ENCODE peak calls at places on chromosome 10, in eight cellular contexts. F, C, I, K, V, E, A and O are unnamed samples.

GRCh38 chr10:107544706-107545520 is 380.4 kb upstream of the SORCS1 start:
- DNase-seq in V (no peak), C (no peak), E (no peak), A (no peak), K (no peak), F (no peak), I (no peak), O (no peak)

GRCh38 chr10:71985542-71986250 is 21.5 kb downstream of the CHST3 start:
- DNase-seq in V (no peak), A (no peak), F (no peak), C (no peak), I (no peak), E (no peak), K (no peak), O (peak; percentile 26)

GRCh38 chr10:3735175-3735574 is 49.8 kb downstream of the KLF6 start:
- DNase-seq in A (no peak), K (no peak), I (no peak), V (no peak), F (no peak), C (no peak), E (no peak), O (peak; percentile 40)

GRCh38 chr10:110919349-110919931 is at the start of gene SHOC2:
- DNase-seq in C (peak; percentile 99), A (peak; percentile 98), V (peak; percentile 90), K (peak; percentile 96), E (peak; percentile 98), F (no peak), I (peak; percentile 99), O (no peak)

GRCh38 chr10:110733256-110733952 is 89.3 kb downstream of the RBM20 start:
- DNase-seq in E (peak; percentile 85), A (no peak), C (no peak), I (no peak), F (no peak), K (no peak), V (no peak), O (peak; percentile 55)

GRCh38 chr10:13371879-13372470 is 23.9 kb upstream of the SEPHS1 start:
- DNase-seq in C (peak; percentile 37), I (peak; percentile 41), K (peak; percentile 46), A (peak; percentile 28), F (peak; percentile 2), E (peak; percentile 78), V (no peak), O (peak; percentile 60)

GRCh38 chr10:66717221-66717981 is 208.4 kb upstream of the LRRTM3 start:
- DNase-seq in E (peak; percentile 6), K (no peak), C (no peak), I (no peak), V (no peak), A (no peak), F (no peak), O (no peak)

GRCh38 chr10:123556049-123556448 is 110.1 kb upstream of the GPR26 start:
- DNase-seq in K (no peak), A (no peak), V (no peak), C (no peak), F (no peak), I (no peak), E (no peak), O (no peak)

GRCh38 chr10:110141747-110142625 is 65.4 kb upstream of the MXI1 start:
- DNase-seq in K (no peak), I (no peak), E (no peak), V (no peak), A (peak; percentile 61), C (no peak), F (no peak), O (no peak)

GRCh38 chr10:4315529-4315928 is 510.5 kb upstream of the AKR1E2 start:
- DNase-seq in A (no peak), K (no peak), C (no peak), F (no peak), I (no peak), E (no peak), V (no peak), O (no peak)

GRCh38 chr10:62610649-62611229 is 193.8 kb upstream of the ADO start:
- DNase-seq in V (peak; percentile 24), F (no peak), A (peak; percentile 28), I (peak; percentile 80), E (peak; percentile 39), K (peak; percentile 59), C (peak; percentile 56), O (no peak)

GRCh38 chr10:14659626-14660196 is 115.0 kb downstream of the FAM107B start:
- DNase-seq in E (peak; percentile 89), I (peak; percentile 51), C (peak; percentile 58), F (no peak), V (no peak), A (no peak), K (peak; percentile 24), O (no peak)